ENCODE peak calls at places on chromosomes 1 and 21, in eight cellular contexts. S, D, G, C, U, N, W and Q are unnamed samples.
A peak's percentile ranks its signal among the peaks of the same experiment; 100 is the strongest.

GRCh38 chr1:177235350-177235749 is 64.6 kb downstream of the BRINP2 start:
- DNase-seq in S (no peak), D (no peak), G (no peak), C (no peak), U (no peak), N (no peak), W (no peak), Q (no peak)

GRCh38 chr21:46551636-46552241 is 53.1 kb downstream of the S100B start:
- DNase-seq in S (no peak), D (no peak), G (no peak), C (no peak), U (no peak), N (no peak), W (no peak), Q (peak; percentile 49)

GRCh38 chr21:31012133-31013089 is 25.9 kb downstream of the KRTAP19-8 start:
- DNase-seq in S (no peak), D (no peak), G (no peak), C (no peak), U (peak; percentile 25), N (no peak), W (no peak), Q (no peak)

GRCh38 chr1:52554267-52554640 is 1.4 kb upstream of the TUT4 start:
- DNase-seq in S (no peak), D (peak; percentile 7), G (peak; percentile 26), C (no peak), U (no peak), N (peak; percentile 5), W (no peak), Q (no peak)

GRCh38 chr1:230099435-230099834 is 32.4 kb downstream of the GALNT2 start:
- DNase-seq in S (no peak), D (no peak), G (no peak), C (no peak), U (no peak), N (no peak), W (no peak), Q (no peak)

GRCh38 chr1:93633313-93633712 is 48.3 kb downstream of the BCAR3 start:
- DNase-seq in S (no peak), D (no peak), G (no peak), C (no peak), U (no peak), N (no peak), W (no peak), Q (no peak)

GRCh38 chr1:56908619-56909340 is 54.2 kb downstream of the C8A start:
- DNase-seq in S (no peak), D (peak; percentile 75), G (no peak), C (no peak), U (peak; percentile 58), N (peak; percentile 24), W (no peak), Q (no peak)

GRCh38 chr21:44518684-44519083 is 21.3 kb downstream of the KRTAP10-1 start:
- DNase-seq in S (no peak), D (no peak), G (no peak), C (no peak), U (no peak), N (no peak), W (no peak), Q (no peak)

GRCh38 chr21:34913786-34914185 is 135.3 kb downstream of the RUNX1 start:
- DNase-seq in S (no peak), D (peak; percentile 48), G (no peak), C (no peak), U (no peak), N (no peak), W (no peak), Q (no peak)

GRCh38 chr1:226814751-226815496 is 55.5 kb upstream of the PSEN2 start:
- DNase-seq in S (peak; percentile 100), D (peak; percentile 86), G (no peak), C (no peak), U (no peak), N (peak; percentile 89), W (peak; percentile 96), Q (no peak)

GRCh38 chr1:31239653-31240241 is at the start of gene NKAIN1:
- DNase-seq in S (peak; percentile 22), D (peak; percentile 66), G (peak; percentile 91), C (peak; percentile 89), U (no peak), N (peak; percentile 69), W (no peak), Q (no peak)

GRCh38 chr21:42010507-42011493 is 640 bp upstream of the ZBTB21 start:
- DNase-seq in S (peak; percentile 38), D (peak; percentile 47), G (peak; percentile 74), C (peak; percentile 73), U (peak; percentile 69), N (peak; percentile 58), W (no peak), Q (peak; percentile 65)

GRCh38 chr1:119683893-119684292 is 27.8 kb upstream of the PHGDH start:
- DNase-seq in S (no peak), D (no peak), G (no peak), C (no peak), U (no peak), N (no peak), W (no peak), Q (no peak)

GRCh38 chr1:186424539-186424938 is 36.4 kb downstream of the PDC start:
- DNase-seq in S (no peak), D (no peak), G (no peak), C (no peak), U (no peak), N (peak; percentile 25), W (no peak), Q (no peak)

GRCh38 chr1:186985889-186986491 is 157.2 kb downstream of the PLA2G4A start:
- DNase-seq in S (peak; percentile 73), D (peak; percentile 77), G (peak; percentile 64), C (peak; percentile 39), U (peak; percentile 71), N (peak; percentile 67), W (peak; percentile 38), Q (peak; percentile 45)

GRCh38 chr1:2322065-2322571 is 69.2 kb downstream of the MORN1 start:
- DNase-seq in S (no peak), D (peak; percentile 97), G (peak; percentile 89), C (no peak), U (no peak), N (peak; percentile 93), W (no peak), Q (no peak)

GRCh38 chr21:42155045-42155855 is 63.7 kb upstream of the ABCG1 start:
- DNase-seq in S (no peak), D (no peak), G (no peak), C (no peak), U (no peak), N (no peak), W (no peak), Q (no peak)

GRCh38 chr1:145872421-145872891 is 13.2 kb downstream of the ANKRD35 start:
- DNase-seq in S (no peak), D (peak; percentile 69), G (peak; percentile 37), C (no peak), U (no peak), N (no peak), W (no peak), Q (no peak)

GRCh38 chr1:74772945-74773344 is 40.0 kb downstream of the TYW3 start:
- DNase-seq in S (no peak), D (no peak), G (no peak), C (no peak), U (no peak), N (no peak), W (no peak), Q (no peak)

GRCh38 chr1:246681822-246682221 is 42.4 kb upstream of the SCCPDH start:
- DNase-seq in S (no peak), D (no peak), G (no peak), C (peak; percentile 47), U (no peak), N (no peak), W (no peak), Q (no peak)
- H2AFZ ChIP-seq in S (no peak overlapping the region), D (no peak overlapping the region), G (no peak overlapping the region), C (no peak overlapping the region), U (no peak overlapping the region), N (no peak overlapping the region), W (no peak overlapping the region), Q (no peak overlapping the region)

GRCh38 chr21:32070693-32071330 is 198.0 kb downstream of the HUNK start:
- DNase-seq in S (no peak), D (no peak), G (no peak), C (peak; percentile 77), U (no peak), N (peak; percentile 26), W (no peak), Q (no peak)
- H3K9me3 ChIP-seq in S (no peaks in the 10 kb centered on the region), D (no peaks in the 10 kb centered on the region), G (no peaks in the 10 kb centered on the region), C (no peaks in the 10 kb centered on the region), U (no peaks in the 10 kb centered on the region), N (no peaks in the 10 kb centered on the region), W (no peaks in the 10 kb centered on the region), Q (no peaks in the 10 kb centered on the region)

GRCh38 chr1:37697090-37697489 is 4.8 kb downstream of the CDCA8 start:
- DNase-seq in S (no peak), D (no peak), G (no peak), C (no peak), U (no peak), N (peak; percentile 50), W (no peak), Q (no peak)

GRCh38 chr1:37692834-37693175 is 489 bp downstream of the CDCA8 start:
- DNase-seq in S (no peak), D (no peak), G (no peak), C (no peak), U (no peak), N (no peak), W (no peak), Q (no peak)

GRCh38 chr1:37691497-37692077 is 729 bp upstream of the CDCA8 start:
- DNase-seq in S (peak; percentile 60), D (peak; percentile 86), G (peak; percentile 49), C (peak; percentile 50), U (peak; percentile 50), N (peak; percentile 77), W (peak; percentile 10), Q (peak; percentile 39)

GRCh38 chr1:37697737-37698136 is 5.4 kb downstream of the CDCA8 start:
- DNase-seq in S (no peak), D (no peak), G (no peak), C (no peak), U (no peak), N (no peak), W (no peak), Q (no peak)

DNA sequence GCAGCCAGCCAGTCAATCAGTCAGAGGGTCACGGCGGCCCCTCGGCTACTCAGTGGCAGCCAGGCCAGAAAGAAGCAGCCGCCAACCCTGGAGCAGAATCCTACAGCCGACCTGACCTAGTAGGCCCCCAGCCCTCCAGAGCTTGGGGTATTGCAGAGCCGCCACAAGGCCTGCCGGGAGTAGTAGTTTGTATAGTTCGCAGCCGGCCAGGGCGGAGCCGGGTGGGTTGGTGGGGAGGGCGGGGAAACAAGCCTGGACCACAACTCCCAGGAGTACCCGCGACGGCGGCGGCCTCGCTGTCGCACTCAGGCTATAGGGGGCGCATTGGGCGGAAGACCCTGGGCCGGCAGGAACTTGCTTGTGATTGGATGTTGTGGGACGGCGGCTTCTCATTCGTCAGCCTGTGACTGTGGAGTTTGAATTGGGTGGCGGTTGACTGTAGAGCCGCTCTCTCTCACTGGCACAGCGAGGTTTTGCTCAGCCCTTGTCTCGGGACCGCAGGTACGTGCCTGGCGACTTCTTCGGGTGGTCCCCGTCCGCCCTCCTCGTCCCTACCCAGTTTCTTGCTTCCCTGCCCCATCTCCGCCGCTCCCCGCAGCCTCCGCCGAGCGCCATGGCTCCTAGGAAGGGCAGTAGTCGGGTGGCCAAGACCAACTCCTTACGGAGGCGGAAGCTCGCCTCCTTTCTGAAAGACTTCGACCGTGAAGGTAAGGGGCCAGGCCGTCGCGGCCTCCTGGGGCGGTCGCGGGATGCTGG is at the start of gene CDCA8:
- DNase-seq in S (peak; percentile 97), D (peak; percentile 99), G (peak; percentile 99), C (peak; percentile 98), U (peak; percentile 98), N (peak; percentile 98), W (peak; percentile 95), Q (peak; percentile 98)
- TF ChIP-seq EZH2phosphoT487 in S (no peak), D (no peak), G (no peak), C (no peak), U (no peak), N (no peak), W (no peak), Q (no peak)

GRCh38 chr1:26050255-26050640 is 4.3 kb upstream of the SLC30A2 start:
- DNase-seq in S (no peak), D (no peak), G (no peak), C (no peak), U (no peak), N (no peak), W (no peak), Q (no peak)
- H2AFZ ChIP-seq in S (no peak overlapping the region), D (no peak overlapping the region), G (no peak overlapping the region), C (no peak overlapping the region), U (no peak overlapping the region), N (no peak overlapping the region), W (no peak overlapping the region), Q (no peak overlapping the region)